ENCODE peak calls at places on chromosome 12, in four cellular contexts. N is GM23248, V is neural progenitor cell, L is fibroblast of lung. Q is an unnamed sample.

GRCh38 chr12:123034865-123035264 is 54.4 kb downstream of the ARL6IP4 start:
- DNase-seq in L (peak), N (peak), V (no peak), Q (no peak)

GRCh38 chr12:130977759-130978127 is 24.0 kb downstream of the ADGRD1 start:
- DNase-seq in L (no peak), N (no peak), V (no peak), Q (no peak)

GRCh38 chr12:72274926-72275325 is 2.8 kb downstream of the TRHDE start:
- DNase-seq in V (no peak), N (peak), L (no peak), Q (no peak)

GRCh38 chr12:125346361-125346760 is 281.1 kb downstream of the AACS start:
- DNase-seq in N (no peak), L (no peak), V (no peak), Q (no peak)

GRCh38 chr12:106308611-106309010 is 6.1 kb downstream of the TCP11L2 start:
- DNase-seq in V (no peak), N (no peak), L (no peak), Q (no peak)

GRCh38 chr12:12645485-12645884 is 33.8 kb downstream of the CREBL2 start:
- DNase-seq in V (peak), N (peak), L (peak), Q (no peak)

GRCh38 chr12:63862187-63863107 is 17.9 kb downstream of the SRGAP1 start:
- DNase-seq in L (peak), N (peak), V (no peak), Q (no peak)

GRCh38 chr12:675562-675961 is 12.3 kb upstream of the NINJ2 start:
- DNase-seq in V (no peak), L (no peak), N (no peak), Q (no peak)

GRCh38 chr12:70644836-70645235 is 7.6 kb upstream of the PTPRB start:
- DNase-seq in N (no peak), L (no peak), V (no peak), Q (no peak)

GRCh38 chr12:122035292-122035691 is 13.6 kb downstream of the BCL7A start:
- DNase-seq in N (no peak), V (no peak), L (no peak), Q (no peak)

GRCh38 chr12:55654506-55655224 is 18.0 kb downstream of the OR10P1 start:
- DNase-seq in N (no peak), V (no peak), L (no peak), Q (no peak)

GRCh38 chr12:68498736-68499135 is 112.0 kb upstream of the RAP1B start:
- DNase-seq in L (no peak), V (no peak), N (no peak), Q (no peak)

GRCh38 chr12:43349863-43350262 is 202.1 kb downstream of the ADAMTS20 start:
- DNase-seq in L (no peak), V (no peak), N (peak), Q (no peak)

GRCh38 chr12:86186449-86186848 is 69.7 kb downstream of the MGAT4C start:
- DNase-seq in L (peak), V (peak), N (no peak), Q (no peak)

GRCh38 chr12:30836656-30837445 is 82.1 kb upstream of the CAPRIN2 start:
- DNase-seq in N (no peak), V (no peak), L (no peak), Q (no peak)

GRCh38 chr12:123126294-123127144 is 24.4 kb downstream of the PITPNM2 start:
- DNase-seq in L (peak), N (peak), V (no peak), Q (no peak)

GRCh38 chr12:88638388-88638787 is 58.1 kb upstream of the KITLG start:
- DNase-seq in N (peak), L (no peak), V (peak), Q (no peak)

GRCh38 chr12:108551556-108551955 is 9.4 kb downstream of the SART3 start:
- DNase-seq in L (peak), V (no peak), N (peak), Q (no peak)

GRCh38 chr12:121214855-121215745 is 5.2 kb downstream of the P2RX4 start:
- DNase-seq in N (peak), L (peak), V (no peak), Q (no peak)

GRCh38 chr12:66160704-66161103 is 9.1 kb downstream of the TMBIM4 start:
- DNase-seq in L (no peak), V (no peak), N (no peak), Q (no peak)

GRCh38 chr12:27246774-27247173 is 2.7 kb downstream of the STK38L start:
- DNase-seq in N (no peak), V (no peak), L (peak), Q (no peak)

GRCh38 chr12:50132505-50133135 is 20.6 kb downstream of the COX14 start:
- DNase-seq in V (peak), L (peak), N (peak), Q (no peak)

GRCh38 chr12:57238854-57239554 is 9.5 kb downstream of the SHMT2 start:
- DNase-seq in N (peak), V (peak), L (peak), Q (peak)

GRCh38 chr12:69151254-69151751 is 88.1 kb upstream of the CPSF6 start:
- DNase-seq in N (no peak), L (no peak), V (no peak), Q (no peak)

GRCh38 chr12:71605034-71605433 is 58.6 kb downstream of the ZFC3H1 start:
- DNase-seq in N (no peak), L (no peak), V (no peak), Q (no peak)

GRCh38 chr12:11793896-11794295 is 144.4 kb downstream of the ETV6 start:
- DNase-seq in V (peak), L (peak), N (no peak), Q (peak)

GRCh38 chr12:15634010-15634676 is 155.0 kb downstream of the EPS8 start:
- DNase-seq in N (peak), V (no peak), L (peak), Q (no peak)

GRCh38 chr12:27785882-27786570 is 6.0 kb upstream of the MANSC4 start:
- DNase-seq in N (peak), L (peak), V (no peak), Q (no peak)

GRCh38 chr12:128966411-128966810 is 113.1 kb downstream of the GLT1D1 start:
- DNase-seq in V (no peak), N (no peak), L (no peak), Q (no peak)

GRCh38 chr12:63164911-63165310 is 13.9 kb upstream of the AVPR1A start:
- DNase-seq in L (no peak), V (no peak), N (no peak), Q (no peak)

GRCh38 chr12:125861299-125862281 is 796.4 kb downstream of the AACS start:
- DNase-seq in L (peak), V (no peak), N (no peak), Q (no peak)

GRCh38 chr12:96500686-96501085 is 11.3 kb downstream of the CFAP54 start:
- DNase-seq in N (peak), V (no peak), L (no peak), Q (no peak)
- H3K9ac ChIP-seq in N (peak), V (no peak), L (no peak), Q (no peak)

DNA sequence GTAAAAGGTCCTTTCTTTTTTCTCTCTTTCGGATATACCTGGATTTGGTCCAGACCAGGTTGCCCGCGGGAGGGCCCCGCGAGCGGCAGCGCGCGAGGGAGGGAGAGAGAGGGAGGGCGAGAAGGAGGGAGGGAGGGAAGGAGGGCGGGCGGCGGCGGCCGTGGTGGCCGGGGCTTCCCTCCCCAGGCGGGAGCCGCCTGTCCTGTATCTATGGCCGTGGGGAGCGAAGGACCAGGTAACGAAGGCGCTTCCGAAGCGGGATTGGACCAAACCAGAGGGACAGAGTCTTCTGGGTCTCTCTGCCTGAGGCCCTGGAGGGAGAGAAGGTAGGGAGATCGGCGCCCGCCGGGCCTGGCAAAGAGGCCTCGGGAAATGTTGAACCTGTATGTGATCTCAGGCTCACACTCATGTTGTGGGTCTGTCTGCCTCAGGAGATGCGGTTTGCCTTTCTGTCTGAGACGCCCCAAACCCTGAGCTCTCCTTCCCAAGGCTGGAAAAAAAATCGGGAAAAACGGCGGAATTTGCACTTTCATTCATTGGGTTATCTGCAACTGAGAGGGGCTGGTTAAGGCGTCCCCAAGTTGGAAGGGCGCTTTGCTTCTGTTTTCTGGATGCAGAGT is 5.2 kb upstream of the HOXC9 start:
- DNase-seq in N (no peak), L (no peak), V (no peak), Q (no peak)
- TF ChIP-seq EZH2 in N (peak), L (peak), V (peak), Q (no peak)

GRCh38 chr12:4164591-4165558 is 108.7 kb upstream of the CCND2 start:
- DNase-seq in V (peak), L (peak), N (peak), Q (no peak)
- H3K9ac ChIP-seq in V (no peak), L (peak), N (peak), Q (no peak)

DNA sequence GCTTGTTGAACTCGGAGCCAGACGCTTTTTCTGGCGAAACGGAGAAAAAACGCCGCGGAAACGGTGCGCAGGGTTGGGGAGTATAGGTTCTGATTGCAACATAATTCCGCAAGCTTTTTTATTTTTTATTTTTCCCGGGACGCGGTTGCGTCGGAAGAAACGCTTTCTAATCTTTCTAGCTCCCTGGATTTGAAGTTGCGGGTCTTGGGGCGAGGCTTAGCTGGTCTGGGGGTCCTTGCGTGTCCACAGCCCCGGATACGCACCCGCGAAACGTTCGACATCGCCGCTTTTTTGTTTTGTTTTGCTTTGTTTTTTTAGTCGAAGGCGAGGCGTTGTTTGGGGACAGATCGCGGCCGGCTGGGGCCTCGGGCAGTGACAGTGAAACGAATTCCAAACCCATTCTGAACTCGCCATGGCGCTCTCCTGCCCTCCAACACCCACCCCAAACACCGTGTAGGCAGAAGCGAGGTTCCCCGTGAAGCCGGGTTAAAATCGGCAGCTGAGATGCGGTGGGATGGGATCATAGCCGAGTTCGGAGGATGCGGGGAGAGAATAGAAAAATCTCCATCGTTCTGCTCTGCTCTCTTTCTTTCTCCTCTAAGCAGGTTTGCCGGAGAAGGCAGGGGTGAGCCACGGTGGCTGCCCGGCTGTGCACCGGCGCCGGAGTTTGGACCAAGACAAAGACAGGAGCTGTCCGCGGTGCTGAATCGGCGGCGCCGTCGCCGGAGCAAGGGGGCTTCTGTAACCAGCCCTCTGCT is 8.1 kb upstream of the LHX5 start:
- DNase-seq in N (peak), V (peak), L (peak), Q (peak)
- TF ChIP-seq EZH2 in N (peak), V (no peak), L (peak), Q (no peak)

GRCh38 chr12:51322452-51322851 is 1.5 kb downstream of the BIN2 start:
- DNase-seq in L (no peak), N (no peak), V (no peak), Q (peak)
- H3K9ac ChIP-seq in L (no peak), N (no peak), V (no peak), Q (peak)

DNA sequence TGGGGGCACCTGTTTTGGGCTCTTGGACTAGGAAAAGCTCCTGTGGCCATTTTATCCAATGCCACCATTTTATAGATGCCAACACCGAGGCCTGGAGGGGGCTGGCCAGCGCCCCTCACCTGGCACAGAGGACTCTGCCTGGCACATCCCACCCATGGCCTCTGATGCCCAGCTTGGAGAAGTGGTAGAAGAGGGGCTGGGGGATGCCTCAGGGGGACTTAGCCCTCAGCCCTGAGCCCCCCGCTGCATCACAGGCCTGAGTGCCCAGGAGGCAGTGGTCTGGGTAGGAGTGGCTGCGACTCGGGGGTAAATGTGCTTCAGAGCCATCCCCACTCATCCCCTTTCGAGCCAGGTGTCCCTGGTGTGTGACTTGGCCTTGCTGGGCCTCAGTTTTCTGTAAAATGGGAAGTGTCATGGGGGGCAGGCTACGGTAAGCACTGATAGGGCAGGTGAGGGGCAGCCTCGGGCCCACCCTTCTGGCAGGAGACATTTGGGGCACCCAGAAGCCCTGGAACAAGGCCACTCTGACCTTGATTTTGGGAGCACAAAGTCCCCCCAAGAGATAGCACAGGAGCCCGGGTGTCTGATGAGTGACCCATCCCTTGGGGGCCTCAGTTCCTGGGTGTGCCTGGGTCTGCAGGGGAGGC is 22.5 kb downstream of the SH2B3 start:
- DNase-seq in N (no peak), L (no peak), V (no peak), Q (no peak)
- TF ChIP-seq EZH2 in N (no peak), L (no peak), V (no peak), Q (no peak)

GRCh38 chr12:126895946-126896520 is 1370.9 kb upstream of the TMEM132C start:
- DNase-seq in L (peak), V (no peak), N (no peak), Q (no peak)

GRCh38 chr12:126899926-126900792 is 1366.8 kb upstream of the TMEM132C start:
- DNase-seq in N (no peak), V (no peak), L (no peak), Q (no peak)

GRCh38 chr12:126898562-126898961 is 1368.4 kb upstream of the TMEM132C start:
- DNase-seq in L (no peak), V (no peak), N (no peak), Q (no peak)

GRCh38 chr12:126891789-126892188 is 1375.2 kb upstream of the TMEM132C start:
- DNase-seq in N (no peak), L (no peak), V (no peak), Q (no peak)

DNA sequence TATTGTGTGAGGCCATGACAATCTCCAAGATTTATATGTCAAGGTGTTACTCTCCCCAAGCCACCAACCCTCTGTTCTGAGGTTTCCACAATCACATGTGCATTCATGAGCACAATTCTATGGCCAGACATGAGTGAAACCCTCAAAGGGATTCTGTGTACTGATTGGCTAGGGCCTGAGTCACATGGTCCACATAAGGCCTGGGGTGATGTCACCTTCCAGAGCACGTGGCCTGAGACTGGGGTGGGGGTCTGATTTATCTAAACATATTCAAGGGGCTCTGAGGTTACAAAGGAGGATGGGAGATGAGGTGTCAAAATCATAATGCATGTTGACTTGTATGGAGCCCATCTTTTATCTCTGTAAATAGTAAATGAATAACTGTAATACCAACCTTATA is 1369.9 kb upstream of the TMEM132C start:
- DNase-seq in L (no peak), N (no peak), V (no peak), Q (no peak)
- H3K9ac ChIP-seq in L (no peak), N (no peak), V (no peak), Q (no peak)

GRCh38 chr12:114698566-114699163 is 14.7 kb upstream of the TBX3 start:
- DNase-seq in N (no peak), L (no peak), V (no peak), Q (no peak)
- TF ChIP-seq EZH2 in N (no peak), L (no peak), V (no peak), Q (no peak)

GRCh38 chr12:5499566-5500325 is 67.8 kb downstream of the NTF3 start:
- DNase-seq in L (peak), V (no peak), N (peak), Q (no peak)

GRCh38 chr12:5498806-5499205 is 66.9 kb downstream of the NTF3 start:
- DNase-seq in L (no peak), N (no peak), V (no peak), Q (no peak)

GRCh38 chr12:5500326-5500659 is 68.4 kb downstream of the NTF3 start:
- DNase-seq in L (no peak), V (no peak), N (no peak), Q (no peak)

GRCh38 chr12:5498081-5498480 is 66.2 kb downstream of the NTF3 start:
- DNase-seq in N (peak), L (peak), V (no peak), Q (no peak)

GRCh38 chr12:5497329-5498058 is 65.6 kb downstream of the NTF3 start:
- DNase-seq in L (no peak), N (peak), V (no peak), Q (no peak)
- H3K9ac ChIP-seq in L (no peak), N (no peak), V (no peak), Q (no peak)

Q was measured in DND-41.